ENCODE peak calls at places on chromosomes 11 and 22, in six cellular contexts. C is NCI-H345; J is CD8-positive, alpha-beta T cell; M is GM20000; S is activated CD8-positive, alpha-beta memory T cell treated with anti-CD3 and anti-CD28 coated beads, Interleukin-2, amount 50 U/mL, for 48 hours; U is ACHN. N is an unnamed sample.

GRCh38 chr11:111297696-111298095 is 650 bp upstream of the POU2AF3 start:
- DNase-seq in C (no peak), J (no peak), M (no peak), S (no peak), U (no peak), N (no peak)

GRCh38 chr11:70739091-70739490 is 340.8 kb downstream of the CTTN start:
- DNase-seq in C (no peak), J (no peak), M (no peak), S (no peak), U (no peak), N (no peak)

GRCh38 chr11:59545179-59546020 is 34.1 kb downstream of the OR4D9 start:
- DNase-seq in C (no peak), J (no peak), M (no peak), S (no peak), U (peak), N (no peak)

GRCh38 chr11:74008373-74009229 is at the start of gene UCP3:
- DNase-seq in C (no peak), J (no peak), M (no peak), S (peak), U (no peak), N (no peak)

GRCh38 chr11:36278531-36279245 is 10.5 kb downstream of the COMMD9 start:
- DNase-seq in C (no peak), J (no peak), M (no peak), S (peak), U (peak), N (no peak)

GRCh38 chr11:10293423-10294288 is at the start of gene SBF2:
- DNase-seq in C (peak), J (peak), M (peak), S (peak), U (peak), N (peak)

GRCh38 chr11:2836335-2837095 is 49.1 kb downstream of the CDKN1C start:
- DNase-seq in C (no peak), J (no peak), M (no peak), S (no peak), U (no peak), N (no peak)

GRCh38 chr22:28810839-28811491 is 10.6 kb upstream of the XBP1 start:
- DNase-seq in C (no peak), J (no peak), M (no peak), S (no peak), U (no peak), N (no peak)

GRCh38 chr11:6544921-6545850 is 48.1 kb downstream of the DNHD1 start:
- DNase-seq in C (no peak), J (no peak), M (no peak), S (no peak), U (no peak), N (no peak)

GRCh38 chr11:33703234-33703633 is 2.6 kb upstream of the C11orf91 start:
- DNase-seq in C (no peak), J (no peak), M (no peak), S (no peak), U (no peak), N (no peak)

GRCh38 chr22:31142285-31142684 is 2.0 kb upstream of the PLA2G3 start:
- DNase-seq in C (no peak), J (no peak), M (no peak), S (no peak), U (no peak), N (no peak)

GRCh38 chr11:37511425-37511933 is 913.4 kb upstream of the RAG2 start:
- DNase-seq in C (no peak), J (no peak), M (no peak), S (no peak), U (no peak), N (no peak)

GRCh38 chr11:94504689-94505293 is 7.5 kb upstream of the C11orf97 start:
- DNase-seq in C (peak), J (no peak), M (peak), S (no peak), U (peak), N (peak)

GRCh38 chr11:96341237-96342130 is 1.5 kb downstream of the MAML2 start:
- DNase-seq in C (no peak), J (peak), M (peak), S (peak), U (peak), N (peak)

GRCh38 chr22:36587289-36588154 is 58.6 kb upstream of the EIF3D start:
- DNase-seq in C (no peak), J (no peak), M (no peak), S (no peak), U (no peak), N (peak)

GRCh38 chr11:126816655-126817054 is 183.9 kb downstream of the KIRREL3 start:
- DNase-seq in C (peak), J (no peak), M (no peak), S (no peak), U (no peak), N (no peak)

GRCh38 chr11:134120143-134120850 is 51.4 kb downstream of the JAM3 start:
- DNase-seq in C (no peak), J (no peak), M (no peak), S (no peak), U (no peak), N (peak)

GRCh38 chr11:125082611-125083311 is 19.7 kb downstream of the SLC37A2 start:
- DNase-seq in C (no peak), J (peak), M (no peak), S (no peak), U (no peak), N (peak)

GRCh38 chr11:122656073-122656630 is 630 bp downstream of the UBASH3B start:
- DNase-seq in C (peak), J (peak), M (peak), S (peak), U (peak), N (peak)

GRCh38 chr22:20458530-20459151 is 21.0 kb upstream of the SCARF2 start:
- DNase-seq in C (no peak), J (no peak), M (no peak), S (no peak), U (no peak), N (no peak)

GRCh38 chr11:70323811-70324210 is 53.3 kb downstream of the PPFIA1 start:
- DNase-seq in C (no peak), J (no peak), M (no peak), S (peak), U (peak), N (peak)

GRCh38 chr11:114616516-114616915 is 20.9 kb upstream of the NXPE4 start:
- DNase-seq in C (no peak), J (no peak), M (no peak), S (no peak), U (no peak), N (no peak)

GRCh38 chr11:116644948-116645305 is 127.9 kb downstream of the BUD13 start:
- DNase-seq in C (no peak), J (no peak), M (no peak), S (no peak), U (no peak), N (no peak)

GRCh38 chr11:60978546-60979380 is 7.3 kb downstream of the CD6 start:
- DNase-seq in C (no peak), J (no peak), M (no peak), S (peak), U (no peak), N (no peak)

GRCh38 chr11:79212711-79213110 is 228.1 kb downstream of the TENM4 start:
- DNase-seq in C (no peak), J (no peak), M (no peak), S (no peak), U (no peak), N (no peak)

GRCh38 chr22:50612715-50613221 is 12.2 kb downstream of the MAPK8IP2 start:
- DNase-seq in C (no peak), J (no peak), M (peak), S (peak), U (no peak), N (no peak)

GRCh38 chr11:58905716-58906547 is 33.4 kb upstream of the GLYATL1 start:
- DNase-seq in C (peak), J (no peak), M (no peak), S (no peak), U (peak), N (peak)

GRCh38 chr11:18749681-18750319 is 23.8 kb upstream of the IGSF22 start:
- DNase-seq in C (no peak), J (no peak), M (no peak), S (no peak), U (peak), N (peak)

N was measured in stromal cell of bone marrow.